ENCODE peak calls at places on chromosomes 3 and 15, in four cellular contexts. R is K562, H is A549, Y is GM12878. U is an unnamed sample.

GRCh38 chr3:160401301-160402095 is 2.0 kb downstream of the SMC4 start:
- DNase-seq in R (no peak), H (no peak), Y (no peak), U (peak)

GRCh38 chr3:144229973-144230372 is 258.4 kb downstream of the DIPK2A start:
- DNase-seq in R (no peak), H (no peak), Y (no peak), U (no peak)

GRCh38 chr3:180680097-180680430 is 775 bp upstream of the CCDC39 start:
- DNase-seq in R (no peak), H (peak), Y (no peak), U (no peak)

GRCh38 chr3:197809356-197810020 is 18.4 kb downstream of the LRCH3 start:
- DNase-seq in R (no peak), H (no peak), Y (no peak), U (no peak)

GRCh38 chr3:193772389-193772788 is 179.4 kb downstream of the OPA1 start:
- DNase-seq in R (no peak), H (no peak), Y (no peak), U (peak)

GRCh38 chr3:54514416-54514815 is 392.1 kb downstream of the CACNA2D3 start:
- DNase-seq in R (no peak), H (no peak), Y (no peak), U (no peak)

GRCh38 chr3:61524933-61525332 is 36.4 kb upstream of the PTPRG start:
- DNase-seq in R (no peak), H (no peak), Y (no peak), U (no peak)

GRCh38 chr3:25471081-25471768 is 43.2 kb downstream of the RARB start:
- DNase-seq in R (no peak), H (no peak), Y (no peak), U (no peak)

GRCh38 chr3:119613872-119614271 is 16.2 kb downstream of the PLA1A start:
- DNase-seq in R (no peak), H (no peak), Y (no peak), U (no peak)

GRCh38 chr3:47428585-47429145 is 47.1 kb downstream of the SCAP start:
- DNase-seq in R (no peak), H (no peak), Y (no peak), U (no peak)

GRCh38 chr3:47431225-47431624 is 44.5 kb downstream of the SCAP start:
- DNase-seq in R (no peak), H (no peak), Y (no peak), U (no peak)

GRCh38 chr3:47430606-47431005 is 45.1 kb downstream of the SCAP start:
- DNase-seq in R (no peak), H (no peak), Y (no peak), U (no peak)

GRCh38 chr3:47427866-47428265 is 47.0 kb downstream of the PTPN23 start:
- DNase-seq in R (no peak), H (no peak), Y (no peak), U (no peak)

DNA sequence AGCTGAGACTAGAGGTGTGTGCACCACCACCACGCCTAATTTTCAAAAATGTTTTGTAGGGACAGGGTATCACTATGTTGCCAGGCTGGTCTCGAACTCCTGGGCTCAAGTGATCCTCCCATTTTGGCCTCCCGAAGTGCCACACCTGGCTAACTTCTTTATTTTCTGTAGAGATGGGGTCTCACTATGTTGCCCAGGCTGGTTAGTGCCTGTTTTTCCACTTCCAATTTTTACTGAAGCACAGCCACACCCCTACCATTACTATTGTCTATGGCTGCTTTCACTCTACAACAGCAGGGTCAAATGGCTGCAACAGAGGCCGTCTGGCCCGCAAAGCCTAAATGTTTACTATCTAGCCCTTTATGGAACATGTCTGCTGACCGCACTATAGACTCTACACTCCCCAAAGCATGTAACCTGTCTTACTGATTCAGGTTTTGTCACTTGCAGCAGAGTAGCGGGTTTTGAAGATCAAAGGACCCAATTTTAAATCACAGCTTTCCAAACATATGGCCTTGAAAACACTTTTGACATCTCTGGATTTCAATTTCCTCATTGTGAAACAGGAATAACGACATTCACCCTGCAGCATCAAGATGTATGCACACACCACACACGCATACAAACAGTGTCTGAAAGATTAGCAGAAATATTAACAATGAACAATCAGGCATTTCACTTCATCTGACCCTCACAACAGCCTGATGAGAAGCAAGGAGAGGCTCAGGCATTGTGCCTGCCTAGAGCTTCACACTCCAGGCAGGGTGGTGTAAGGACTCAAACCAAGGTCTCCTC is 46.1 kb downstream of the SCAP start:
- DNase-seq in R (no peak), H (no peak), Y (no peak), U (no peak)
- TF ChIP-seq HDAC2 in R (no peak), H (no peak), Y (no peak), U (no peak)

GRCh38 chr15:90762109-90762508 is 45.0 kb downstream of the BLM start:
- DNase-seq in R (no peak), H (no peak), Y (no peak), U (no peak)
- TF ChIP-seq ESRRA in R (no peak), H (no peak), Y (no peak), U (no peak)

DNA sequence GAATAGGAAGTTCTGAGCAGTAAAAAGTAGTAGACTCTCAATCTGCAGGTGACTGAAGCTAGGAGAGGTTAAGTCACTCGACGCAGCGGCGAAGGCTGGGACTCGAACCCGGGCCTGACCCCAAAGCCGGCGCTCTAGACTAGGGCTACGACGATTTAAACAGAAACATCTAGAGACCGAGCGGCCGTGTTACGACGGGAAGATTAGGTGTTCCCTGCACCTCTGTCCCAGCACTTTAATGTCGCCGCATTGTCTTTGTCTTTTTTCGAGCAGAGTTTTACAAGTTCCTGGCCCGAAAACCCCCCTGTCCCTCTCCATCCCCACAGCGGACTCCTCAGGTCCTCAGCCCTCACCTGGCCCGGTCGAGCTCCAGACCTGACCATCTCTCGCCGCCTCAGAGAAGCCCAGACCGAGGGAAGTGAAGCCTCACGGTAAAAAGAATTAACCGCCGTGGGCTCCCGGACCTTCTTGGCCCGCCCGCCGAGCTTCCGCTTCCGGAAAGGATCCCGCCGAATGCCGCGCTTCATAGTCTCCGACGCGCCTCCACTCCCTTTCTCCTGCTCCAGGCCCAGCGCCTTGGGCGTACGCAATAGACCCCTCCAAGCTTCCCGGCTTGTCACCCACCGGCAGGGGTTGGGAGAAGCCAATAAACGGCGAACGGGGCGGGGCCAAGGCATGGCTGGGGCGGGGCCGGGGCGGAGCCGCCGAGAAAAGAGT is at the start of gene CCDC14:
- DNase-seq in R (peak), H (peak), Y (no peak), U (peak)
- TF ChIP-seq HDAC2 in R (no peak), H (no peak), Y (no peak), U (no peak)

GRCh38 chr3:31531992-31532586 is 636 bp upstream of the STT3B start:
- DNase-seq in R (peak), H (peak), Y (peak), U (peak)

GRCh38 chr3:31531465-31531991 is 1.2 kb upstream of the STT3B start:
- DNase-seq in R (no peak), H (no peak), Y (no peak), U (no peak)

GRCh38 chr3:31533169-31533870 is 595 bp downstream of the STT3B start:
- DNase-seq in R (peak), H (peak), Y (no peak), U (peak)

GRCh38 chr3:31534036-31534435 is 1.3 kb downstream of the STT3B start:
- DNase-seq in R (no peak), H (peak), Y (peak), U (peak)

DNA sequence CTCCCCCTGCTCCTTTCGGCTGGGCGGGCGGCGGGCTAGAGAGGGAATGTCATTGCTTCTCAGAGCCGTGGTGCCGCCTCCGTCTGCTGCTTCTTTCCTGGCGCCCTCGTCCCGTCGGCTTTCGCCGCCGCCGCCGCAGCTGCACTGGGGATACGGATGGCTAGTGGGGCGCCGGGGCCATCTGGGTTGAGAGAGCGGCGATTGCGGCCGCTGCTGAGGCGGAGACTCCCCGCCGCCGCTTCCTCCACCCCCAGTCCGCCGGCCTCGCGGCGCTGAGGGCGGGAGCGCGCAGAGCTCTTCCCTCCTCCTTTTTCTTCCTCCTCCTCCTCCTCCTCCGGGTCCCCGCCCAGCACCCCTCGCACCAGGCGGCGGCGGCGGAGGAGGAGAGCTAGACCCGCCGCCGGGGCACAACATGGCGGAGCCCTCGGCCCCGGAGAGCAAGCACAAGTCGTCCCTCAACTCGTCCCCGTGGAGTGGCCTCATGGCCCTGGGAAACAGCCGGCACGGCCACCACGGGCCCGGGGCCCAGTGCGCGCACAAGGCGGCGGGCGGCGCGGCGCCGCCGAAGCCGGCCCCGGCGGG is at the start of gene STT3B:
- DNase-seq in R (peak), H (peak), Y (peak), U (peak)
- TF ChIP-seq ESRRA in R (no peak), H (no peak), Y (no peak), U (no peak)

GRCh38 chr3:161503271-161503670 is 6.7 kb downstream of the OTOL1 start:
- DNase-seq in R (no peak), H (no peak), Y (no peak), U (no peak)

GRCh38 chr3:161500057-161500836 is 3.6 kb downstream of the OTOL1 start:
- DNase-seq in R (no peak), H (no peak), Y (no peak), U (peak)

GRCh38 chr3:161496508-161496907 is at the start of gene OTOL1:
- DNase-seq in R (no peak), H (no peak), Y (no peak), U (no peak)

DNA sequence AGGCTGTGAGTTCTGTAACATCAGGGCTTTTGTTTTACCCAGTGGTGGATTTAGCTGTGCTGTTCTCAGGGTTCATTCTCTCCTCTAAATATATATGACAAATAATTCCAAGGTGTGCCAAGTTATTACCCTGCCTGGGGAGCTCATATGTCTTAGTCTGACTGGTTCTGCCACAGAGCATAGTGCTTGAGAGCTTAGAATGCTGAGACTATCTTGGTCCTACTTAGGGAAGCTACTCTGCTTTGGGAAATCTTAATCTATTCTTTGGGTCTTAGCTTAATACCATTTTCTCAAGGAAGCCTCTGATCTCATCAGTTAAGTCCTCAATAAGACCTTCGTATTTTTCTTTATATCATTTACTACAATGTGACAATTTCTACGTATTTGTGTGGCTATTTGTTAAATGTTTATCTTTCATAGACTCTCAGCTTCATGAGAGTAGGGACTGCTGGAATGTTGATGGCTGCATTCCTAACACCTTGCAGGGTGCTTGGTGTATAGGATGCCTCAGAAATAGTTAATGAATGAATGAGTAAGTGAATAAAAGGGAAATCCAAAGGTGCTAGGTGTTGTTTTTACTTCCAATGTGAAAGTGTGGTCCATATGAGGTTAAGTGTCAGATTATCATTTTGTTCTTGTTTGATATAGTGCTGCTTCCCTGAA is 1.8 kb downstream of the OTOL1 start:
- DNase-seq in R (no peak), H (no peak), Y (no peak), U (no peak)
- TF ChIP-seq HDAC2 in R (no peak), H (no peak), Y (no peak), U (no peak)

DNA sequence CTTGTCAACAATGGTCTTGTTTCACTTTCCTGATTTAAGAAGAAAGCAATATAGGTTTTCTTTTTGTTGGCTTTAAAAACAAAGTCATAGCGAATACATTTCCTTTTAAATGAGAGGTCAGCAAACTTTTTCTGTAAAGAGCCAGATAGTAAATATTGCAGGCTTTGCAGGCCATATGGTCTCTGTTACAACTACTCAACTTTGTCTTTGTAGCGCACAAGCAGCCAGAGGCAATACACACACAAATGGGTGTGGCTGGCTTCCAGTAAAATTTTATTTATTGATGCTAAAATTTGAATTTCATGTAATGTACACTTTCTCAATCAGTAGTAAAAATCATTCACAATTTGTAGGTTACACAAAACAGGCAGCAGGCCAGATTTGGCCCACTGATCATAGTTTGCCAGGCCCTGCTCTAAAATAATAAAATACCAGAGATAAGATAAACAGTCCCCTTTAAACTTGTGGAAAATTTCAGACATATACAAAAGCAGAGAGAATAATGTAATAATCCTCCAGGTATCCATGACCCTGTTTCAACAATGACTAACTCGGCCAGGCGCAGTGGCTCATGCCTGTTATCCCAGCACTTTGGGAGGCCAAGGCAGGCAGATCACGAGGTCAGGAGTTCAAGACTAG is 330.3 kb downstream of the SHQ1 start:
- DNase-seq in R (no peak), H (no peak), Y (no peak), U (no peak)
- TF ChIP-seq ESRRA in R (no peak), H (no peak), Y (no peak), U (no peak)